ENCODE peak calls at places on chromosomes 4 and X, in ten cellular contexts. D, I, Q, O, K, M, X, A, N and C are unnamed samples.

GRCh38 chr4:71184195-71184781 is 154.5 kb upstream of the SLC4A4 start:
- DNase-seq in D (peak), I (peak), Q (peak), O (peak), K (peak), M (peak), X (no peak), A (no peak), N (peak), C (peak)

GRCh38 chrX:49956313-49956712 is 33.9 kb downstream of the CLCN5 start:
- DNase-seq in D (no peak), I (no peak), Q (no peak), O (no peak), K (no peak), M (no peak), X (no peak), A (no peak), N (no peak), C (no peak)

GRCh38 chrX:150805736-150806135 is 92.7 kb downstream of the CD99L2 start:
- DNase-seq in D (no peak), I (no peak), Q (no peak), O (no peak), K (no peak), M (peak), X (no peak), A (no peak), N (no peak), C (peak)

GRCh38 chr4:86595426-86595805 is 1.3 kb downstream of the PTPN13 start:
- DNase-seq in D (peak), I (no peak), Q (no peak), O (peak), K (no peak), M (peak), X (no peak), A (no peak), N (peak), C (peak)

GRCh38 chr4:77600521-77601451 is 4.8 kb upstream of the CXCL13 start:
- DNase-seq in D (peak), I (no peak), Q (peak), O (peak), K (no peak), M (peak), X (no peak), A (no peak), N (peak), C (peak)

GRCh38 chr4:108029321-108029720 is 39.6 kb downstream of the HADH start:
- DNase-seq in D (no peak), I (no peak), Q (no peak), O (no peak), K (no peak), M (no peak), X (no peak), A (no peak), N (no peak), C (no peak)

GRCh38 chr4:37139987-37140386 is 104.6 kb upstream of the NWD2 start:
- DNase-seq in D (no peak), I (no peak), Q (no peak), O (no peak), K (no peak), M (no peak), X (no peak), A (no peak), N (no peak), C (no peak)

GRCh38 chr4:26803462-26803861 is 57.2 kb upstream of the STIM2 start:
- DNase-seq in D (no peak), I (no peak), Q (no peak), O (no peak), K (no peak), M (peak), X (no peak), A (no peak), N (peak), C (no peak)

GRCh38 chr4:41318839-41319530 is 62.3 kb downstream of the UCHL1 start:
- DNase-seq in D (no peak), I (peak), Q (no peak), O (peak), K (no peak), M (peak), X (no peak), A (no peak), N (no peak), C (no peak)

GRCh38 chrX:7109838-7110793 is 37.4 kb upstream of the STS start:
- DNase-seq in D (no peak), I (no peak), Q (peak), O (no peak), K (no peak), M (no peak), X (no peak), A (no peak), N (peak), C (peak)

GRCh38 chrX:108464604-108465003 is 25.0 kb downstream of the COL4A5 start:
- DNase-seq in D (no peak), I (no peak), Q (no peak), O (no peak), K (no peak), M (peak), X (no peak), A (no peak), N (no peak), C (no peak)

GRCh38 chrX:48511561-48511960 is 2.8 kb downstream of the PORCN start:
- DNase-seq in D (no peak), I (no peak), Q (no peak), O (no peak), K (no peak), M (no peak), X (no peak), A (no peak), N (no peak), C (no peak)

GRCh38 chr4:6907658-6908191 is 1.9 kb upstream of the TBC1D14 start:
- DNase-seq in D (peak), I (peak), Q (peak), O (no peak), K (no peak), M (no peak), X (peak), A (peak), N (peak), C (peak)

GRCh38 chr4:70651864-70652506 is 14.3 kb downstream of the JCHAIN start:
- DNase-seq in D (peak), I (no peak), Q (peak), O (peak), K (peak), M (peak), X (no peak), A (no peak), N (no peak), C (peak)

GRCh38 chr4:3248811-3249661 is at the start of gene MSANTD1:
- DNase-seq in D (no peak), I (peak), Q (no peak), O (no peak), K (no peak), M (peak), X (no peak), A (peak), N (peak), C (peak)

GRCh38 chr4:48985976-48986653 is at the start of gene CWH43:
- DNase-seq in D (no peak), I (no peak), Q (no peak), O (no peak), K (no peak), M (no peak), X (peak), A (peak), N (peak), C (no peak)

GRCh38 chr4:36351082-36351666 is 69.8 kb downstream of the DTHD1 start:
- DNase-seq in D (peak), I (peak), Q (peak), O (peak), K (no peak), M (peak), X (peak), A (no peak), N (peak), C (peak)

GRCh38 chr4:156346959-156347385 is 393.3 kb upstream of the CTSO start:
- DNase-seq in D (peak), I (no peak), Q (no peak), O (peak), K (no peak), M (no peak), X (no peak), A (no peak), N (no peak), C (no peak)

GRCh38 chrX:110178179-110178865 is 139.6 kb downstream of the AMMECR1 start:
- DNase-seq in D (no peak), I (no peak), Q (no peak), O (peak), K (no peak), M (peak), X (no peak), A (no peak), N (no peak), C (no peak)

GRCh38 chrX:25028726-25029125 is 13.0 kb upstream of the ARX start:
- DNase-seq in D (no peak), I (no peak), Q (no peak), O (peak), K (peak), M (peak), X (no peak), A (no peak), N (no peak), C (no peak)

GRCh38 chrX:13864264-13864663 is 47.4 kb upstream of the GPM6B start:
- DNase-seq in D (no peak), I (no peak), Q (no peak), O (no peak), K (no peak), M (peak), X (no peak), A (no peak), N (no peak), C (no peak)

GRCh38 chrX:22122510-22122909 is 90.4 kb downstream of the PHEX start:
- DNase-seq in D (no peak), I (no peak), Q (no peak), O (peak), K (peak), M (peak), X (no peak), A (no peak), N (no peak), C (peak)

GRCh38 chrX:150655713-150656266 is 37.4 kb upstream of the MTMR1 start:
- DNase-seq in D (no peak), I (no peak), Q (no peak), O (no peak), K (no peak), M (no peak), X (no peak), A (no peak), N (no peak), C (no peak)

GRCh38 chrX:33138677-33139249 is 72.6 kb downstream of the DMD start:
- DNase-seq in D (no peak), I (no peak), Q (no peak), O (no peak), K (no peak), M (no peak), X (no peak), A (no peak), N (no peak), C (peak)

GRCh38 chrX:130139474-130140201 is 26.0 kb downstream of the AIFM1 start:
- DNase-seq in D (no peak), I (no peak), Q (no peak), O (no peak), K (no peak), M (peak), X (no peak), A (no peak), N (no peak), C (no peak)
- TF ChIP-seq CTCF in D (no peak), I (no peak), Q (no peak), O (no peak), K (no peak), M (no peak), X (no peak), A (no peak), N (no peak), C (no peak)

DNA sequence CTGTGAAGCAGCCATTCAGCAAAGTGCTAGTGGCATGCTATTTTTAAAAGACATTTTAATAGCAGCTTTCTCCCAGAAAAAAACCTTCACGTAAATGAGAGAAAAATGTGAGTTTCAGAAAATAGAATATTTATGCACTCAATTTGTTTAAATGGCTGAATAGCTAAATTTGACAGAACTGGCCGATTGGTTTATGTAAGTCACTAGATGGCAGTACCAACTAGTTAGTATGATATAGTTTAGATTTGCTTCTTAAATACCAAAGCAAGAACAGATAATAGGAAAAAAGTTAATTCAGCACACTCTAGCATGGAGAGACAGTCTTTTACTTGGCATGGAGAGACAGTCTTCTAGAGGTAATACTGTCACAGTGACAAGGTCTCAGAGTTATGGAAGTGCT is 250.1 kb downstream of the SNCA start:
- DNase-seq in D (peak), I (no peak), Q (no peak), O (peak), K (peak), M (peak), X (no peak), A (no peak), N (no peak), C (peak)
- TF ChIP-seq CTCF in D (peak), I (peak), Q (no peak), O (peak), K (peak), M (peak), X (no peak), A (no peak), N (no peak), C (peak)

GRCh38 chrX:153971124-153971631 is 440 bp downstream of the HCFC1 start:
- DNase-seq in D (peak), I (peak), Q (peak), O (peak), K (peak), M (peak), X (peak), A (peak), N (peak), C (peak)
- TF ChIP-seq CTCF in D (no peak), I (no peak), Q (no peak), O (no peak), K (no peak), M (no peak), X (no peak), A (no peak), N (no peak), C (no peak)

GRCh38 chr4:28636971-28637370 is 1776.3 kb downstream of the STIM2 start:
- DNase-seq in D (no peak), I (no peak), Q (no peak), O (no peak), K (no peak), M (peak), X (no peak), A (no peak), N (no peak), C (peak)

DNA sequence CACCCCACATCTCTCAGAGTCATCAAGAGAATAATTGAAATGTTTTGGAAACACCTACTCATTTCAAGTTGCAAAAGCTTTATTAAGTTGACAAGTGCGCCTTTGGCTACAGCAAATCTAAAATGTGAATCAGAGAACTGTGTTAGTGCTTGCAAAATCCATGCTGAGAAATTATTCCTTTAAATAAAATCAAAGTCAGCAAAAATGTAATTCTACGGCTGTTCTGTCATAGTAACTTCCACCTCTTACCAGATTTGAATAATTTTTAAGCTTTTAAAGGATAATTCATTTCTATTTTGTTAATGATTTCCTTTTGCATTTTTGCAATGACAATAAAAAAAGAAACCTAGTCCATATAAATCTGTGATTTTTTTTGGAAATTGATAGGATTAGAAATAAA is 1779.1 kb downstream of the STIM2 start:
- DNase-seq in D (no peak), I (no peak), Q (no peak), O (no peak), K (no peak), M (no peak), X (no peak), A (no peak), N (no peak), C (peak)
- TF ChIP-seq CTCF in D (no peak), I (no peak), Q (no peak), O (no peak), K (no peak), M (no peak), X (no peak), A (no peak), N (no peak), C (no peak)

DNA sequence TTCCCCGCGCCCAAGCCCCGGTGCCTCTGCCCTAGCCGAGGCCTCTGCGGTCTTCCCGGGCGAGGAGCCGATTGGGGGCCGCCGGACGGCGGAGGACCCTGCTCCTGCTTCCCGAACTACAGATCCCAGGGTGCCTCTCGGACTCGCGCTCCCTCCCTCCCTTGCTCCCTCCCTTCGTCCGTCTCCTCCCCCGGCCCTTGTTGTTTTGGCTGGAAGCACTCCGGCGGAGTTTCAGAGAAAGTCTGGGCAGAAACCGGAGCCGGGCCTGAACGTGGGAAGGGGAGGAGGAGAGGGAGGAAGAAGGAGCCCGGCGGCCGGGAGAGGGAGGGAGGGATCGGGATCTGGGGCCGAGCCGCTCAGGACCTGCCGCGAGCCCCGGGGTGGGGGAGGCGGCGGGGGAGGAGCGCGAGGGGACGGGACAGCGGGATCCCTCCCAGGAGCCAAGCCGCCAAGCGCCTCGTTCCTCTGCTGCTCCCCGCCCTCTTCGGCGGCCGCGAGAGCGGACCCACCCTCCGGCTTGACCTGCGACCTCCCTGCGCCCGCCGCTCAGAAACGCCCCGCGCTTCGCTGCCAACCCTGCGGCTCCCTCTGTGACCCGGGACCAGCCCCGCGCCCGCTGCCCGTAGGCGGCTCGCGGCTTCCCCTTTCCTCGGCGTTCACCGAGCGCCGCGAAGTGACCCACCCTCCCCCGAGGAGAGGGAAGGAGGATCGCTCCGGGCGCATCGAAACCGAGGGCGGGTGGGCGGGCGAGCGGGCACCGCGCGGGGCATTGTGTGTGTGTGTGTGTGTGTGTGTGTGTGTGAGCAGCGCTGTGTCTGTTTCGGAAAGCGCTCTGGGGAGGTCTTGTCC is 473 bp upstream of the GAB1 start:
- DNase-seq in D (no peak), I (peak), Q (peak), O (peak), K (no peak), M (peak), X (peak), A (peak), N (peak), C (peak)
- TF ChIP-seq CTCF in D (no peak), I (peak), Q (no peak), O (no peak), K (no peak), M (no peak), X (no peak), A (no peak), N (no peak), C (no peak)

DNA sequence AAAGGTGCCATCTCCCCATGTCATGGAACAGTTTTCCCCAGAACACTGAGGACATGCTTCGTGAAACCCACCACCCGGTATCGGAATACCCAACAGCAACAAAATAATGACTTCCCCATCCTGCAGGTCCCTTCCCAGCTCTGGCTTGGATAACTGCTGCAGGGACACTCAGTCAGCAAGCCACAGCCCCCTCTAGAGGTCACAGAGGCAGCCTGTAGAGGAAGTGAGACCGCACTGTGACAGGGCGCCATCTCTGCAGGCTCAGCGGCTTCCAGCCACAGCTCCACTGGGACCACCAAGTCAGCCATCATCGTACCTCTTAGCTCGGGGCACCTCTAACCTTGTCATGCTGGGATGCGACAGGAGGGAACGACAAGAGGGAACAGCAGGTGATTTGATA is 315.9 kb downstream of the LDB2 start:
- DNase-seq in D (no peak), I (no peak), Q (no peak), O (peak), K (no peak), M (no peak), X (no peak), A (no peak), N (peak), C (no peak)
- TF ChIP-seq CTCF in D (peak), I (peak), Q (no peak), O (no peak), K (peak), M (peak), X (no peak), A (no peak), N (no peak), C (no peak)

GRCh38 chrX:38304010-38304409 is 23.3 kb downstream of the RPGR start:
- DNase-seq in D (no peak), I (no peak), Q (no peak), O (peak), K (no peak), M (no peak), X (no peak), A (no peak), N (no peak), C (no peak)
- TF ChIP-seq CTCF in D (peak), I (peak), Q (no peak), O (peak), K (peak), M (no peak), X (no peak), A (no peak), N (peak), C (peak)

GRCh38 chr4:180557348-180557747 is 1685.9 kb upstream of the TENM3 start:
- DNase-seq in D (peak), I (no peak), Q (peak), O (peak), K (no peak), M (no peak), X (no peak), A (no peak), N (no peak), C (no peak)
- TF ChIP-seq CTCF in D (peak), I (no peak), Q (no peak), O (peak), K (no peak), M (no peak), X (no peak), A (no peak), N (peak), C (no peak)

DNA sequence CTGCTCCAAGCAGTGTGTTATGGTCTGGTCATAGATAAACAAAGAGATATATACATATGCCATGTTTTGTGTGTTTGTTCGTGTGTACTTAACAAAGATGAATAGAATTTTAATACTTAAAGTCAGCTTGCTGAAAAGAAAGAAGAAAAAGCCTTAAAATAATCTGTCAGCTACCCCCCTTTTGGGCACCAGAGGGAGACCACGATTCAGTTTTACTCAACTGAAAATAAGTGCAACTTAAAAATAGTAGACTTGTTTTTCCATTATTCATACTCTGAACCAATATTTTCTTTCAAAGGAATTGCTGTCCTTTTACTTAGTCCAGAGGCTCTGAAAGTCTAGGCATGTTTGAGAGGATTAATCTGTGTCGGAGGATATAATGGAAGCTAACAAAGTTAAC is 181.7 kb upstream of the AGTR2 start:
- DNase-seq in D (no peak), I (no peak), Q (no peak), O (no peak), K (no peak), M (no peak), X (no peak), A (no peak), N (no peak), C (peak)
- TF ChIP-seq CTCF in D (peak), I (peak), Q (no peak), O (peak), K (peak), M (no peak), X (no peak), A (no peak), N (peak), C (peak)

GRCh38 chr4:24809376-24809775 is 14.0 kb downstream of the SOD3 start:
- DNase-seq in D (no peak), I (no peak), Q (no peak), O (peak), K (no peak), M (no peak), X (no peak), A (no peak), N (no peak), C (no peak)
- TF ChIP-seq CTCF in D (peak), I (peak), Q (no peak), O (no peak), K (no peak), M (no peak), X (no peak), A (no peak), N (no peak), C (peak)